ENCODE peak calls at places on chromosomes 4 and X, in five cellular contexts. T is ovary, D is choroid plexus epithelial cell, J is epithelial cell of esophagus, L is colonic mucosa. Q is an unnamed sample.

GRCh38 chr4:155587766-155588165 is 78.9 kb upstream of the GUCY1A1 start:
- DNase-seq in T (no peak), L (no peak), J (no peak), D (no peak), Q (no peak)

GRCh38 chr4:182978152-182978827 is 61.1 kb upstream of the DCTD start:
- DNase-seq in L (no peak), D (peak), T (no peak), J (no peak), Q (no peak)

GRCh38 chrX:40358994-40359393 is 221.8 kb upstream of the ATP6AP2 start:
- DNase-seq in T (no peak), L (no peak), J (no peak), D (no peak), Q (no peak)

GRCh38 chr4:183503497-183504063 is 1.3 kb upstream of the ING2 start:
- DNase-seq in J (peak), L (no peak), D (peak), T (no peak), Q (no peak)

GRCh38 chrX:11267311-11267910 is 25.8 kb upstream of the AMELX start:
- DNase-seq in L (no peak), J (no peak), T (no peak), D (peak), Q (no peak)

GRCh38 chr4:70601422-70602039 is 9.5 kb downstream of the AMBN start:
- DNase-seq in T (no peak), J (peak), D (peak), L (peak), Q (peak)

GRCh38 chr4:71230613-71231012 is 108.2 kb upstream of the SLC4A4 start:
- DNase-seq in J (no peak), T (no peak), D (no peak), L (peak), Q (no peak)

GRCh38 chr4:177220376-177220775 is 89.3 kb upstream of the NEIL3 start:
- DNase-seq in L (no peak), J (peak), T (no peak), D (peak), Q (no peak)

GRCh38 chr4:54085284-54085683 is 14.7 kb upstream of the GSX2 start:
- DNase-seq in T (no peak), L (no peak), J (peak), D (peak), Q (no peak)

GRCh38 chr4:150325872-150326271 is 247.6 kb downstream of the DCLK2 start:
- DNase-seq in J (no peak), D (no peak), T (no peak), L (no peak), Q (no peak)

GRCh38 chr4:186669159-186669720 is 54.4 kb downstream of the FAT1 start:
- DNase-seq in L (no peak), T (no peak), D (peak), J (peak), Q (no peak)

GRCh38 chr4:139861471-139861870 is 195.9 kb downstream of the MGST2 start:
- DNase-seq in D (no peak), T (no peak), J (no peak), L (no peak), Q (no peak)

GRCh38 chr4:139753686-139754085 is 88.1 kb downstream of the MGST2 start:
- DNase-seq in L (no peak), D (no peak), T (no peak), J (no peak), Q (no peak)

GRCh38 chr4:166073783-166074182 is 200.7 kb downstream of the TLL1 start:
- DNase-seq in T (no peak), J (no peak), L (no peak), D (no peak), Q (no peak)

GRCh38 chr4:125322363-125322730 is 7.6 kb downstream of the FAT4 start:
- DNase-seq in L (no peak), J (peak), D (peak), T (no peak), Q (no peak)

GRCh38 chrX:152989292-152989658 is 4.6 kb downstream of the PNMA5 start:
- DNase-seq in T (no peak), D (peak), L (no peak), J (no peak), Q (no peak)

GRCh38 chr4:23819041-23819511 is 70.8 kb downstream of the PPARGC1A start:
- DNase-seq in D (peak), T (no peak), J (no peak), L (no peak), Q (no peak)

DNA sequence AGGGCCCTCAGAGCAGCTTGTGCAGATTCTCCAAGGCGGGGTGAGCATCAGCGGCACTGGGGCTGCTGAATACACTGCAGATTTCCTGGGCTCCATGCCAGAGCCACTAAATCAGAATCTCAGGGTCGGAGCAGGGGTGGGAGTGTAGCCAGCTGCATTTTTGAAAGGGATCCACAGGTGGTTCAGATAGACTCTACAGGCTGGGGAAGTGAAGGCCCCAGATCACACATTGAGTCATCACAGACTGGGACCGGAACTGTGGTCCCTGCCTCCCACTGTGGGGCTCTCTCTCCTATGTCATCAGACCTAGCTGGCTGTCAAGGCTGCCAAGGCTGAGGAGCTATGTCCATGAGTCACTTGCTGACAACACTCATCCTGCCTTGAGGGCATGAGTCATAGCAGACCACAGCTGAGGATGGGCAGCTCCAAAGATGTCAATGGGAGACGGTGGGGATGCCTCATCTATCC is 162.3 kb upstream of the MAMLD1 start:
- DNase-seq in J (peak), T (peak), D (peak), L (no peak), Q (peak)
- TF ChIP-seq CTCF in J (no peak), T (no peak), D (no peak), L (no peak), Q (no peak)

GRCh38 chr4:8886625-8887406 is 15.2 kb upstream of the HMX1 start:
- DNase-seq in T (no peak), L (no peak), D (no peak), J (no peak), Q (no peak)
- TF ChIP-seq CTCF in T (no peak), L (no peak), D (peak), J (no peak), Q (no peak)

GRCh38 chr4:95548738-95549245 is at the start of gene UNC5C:
- DNase-seq in D (peak), T (peak), L (peak), J (peak), Q (peak)
- TF ChIP-seq CTCF in D (no peak), T (peak), L (no peak), J (no peak), Q (no peak)

DNA sequence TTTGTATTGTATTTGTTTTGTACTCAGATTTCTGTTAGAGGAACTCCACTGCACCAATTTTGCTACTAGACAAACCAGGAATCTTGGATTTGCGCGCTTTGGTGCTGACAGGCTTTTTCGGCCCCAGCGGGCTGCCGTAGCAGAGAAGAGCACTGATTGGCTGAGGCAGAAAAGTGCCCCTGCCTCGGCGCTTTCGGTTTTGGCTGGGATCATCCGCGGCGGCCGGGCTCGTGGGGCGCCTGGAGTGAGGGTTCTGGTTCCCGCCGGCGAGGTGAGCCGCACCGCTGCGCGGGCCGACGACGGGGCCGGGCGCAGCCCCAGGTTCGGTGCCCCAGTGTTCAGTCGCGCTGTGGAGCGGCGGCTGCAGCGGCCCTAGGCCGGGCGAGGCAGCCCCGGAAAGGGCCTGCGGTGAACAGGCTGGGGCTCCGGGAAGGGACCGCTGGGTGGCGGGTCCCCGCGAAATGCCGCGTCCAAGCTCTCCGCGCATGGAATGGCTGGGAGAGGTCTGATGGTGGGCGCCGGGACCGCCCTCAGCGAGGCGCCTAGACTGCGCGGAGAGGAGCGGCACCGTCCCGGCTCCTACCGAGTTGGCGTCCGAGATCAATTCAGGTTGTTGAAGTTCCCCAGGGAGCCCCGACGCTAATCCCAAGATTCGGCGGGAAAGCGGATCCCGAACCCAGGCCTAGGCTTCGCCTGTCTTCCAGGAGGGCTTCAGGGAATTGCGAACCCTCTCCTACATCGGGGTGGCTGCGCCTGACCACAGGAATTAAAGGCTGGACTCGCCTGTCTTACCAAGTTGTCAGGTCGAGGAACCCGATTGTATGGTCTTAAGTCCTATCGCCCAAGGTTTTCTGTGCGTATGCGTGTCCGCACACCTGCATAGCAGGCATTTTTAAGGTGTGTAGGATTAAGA is at the start of gene LSM6:
- DNase-seq in J (peak), L (peak), T (peak), D (peak), Q (peak)
- TF ChIP-seq CTCF in J (no peak), L (no peak), T (no peak), D (no peak), Q (no peak)

GRCh38 chrX:106959897-106960296 is 39.7 kb downstream of the CLDN2 start:
- DNase-seq in L (no peak), D (peak), T (no peak), J (peak), Q (peak)
- TF ChIP-seq CTCF in L (peak), D (peak), T (no peak), J (peak), Q (no peak)

GRCh38 chrX:135923353-135923752 is 29.8 kb downstream of the SAGE1 start:
- DNase-seq in D (peak), J (peak), L (no peak), T (no peak), Q (peak)
- TF ChIP-seq CTCF in D (peak), J (peak), L (no peak), T (no peak), Q (no peak)

GRCh38 chrX:130083656-130084382 is 26.5 kb downstream of the ELF4 start:
- DNase-seq in D (no peak), J (no peak), L (no peak), T (no peak), Q (no peak)

GRCh38 chrX:130080791-130081367 is 29.4 kb downstream of the ELF4 start:
- DNase-seq in T (no peak), L (no peak), D (no peak), J (no peak), Q (no peak)

GRCh38 chrX:130083107-130083490 is 27.2 kb downstream of the ELF4 start:
- DNase-seq in J (no peak), D (no peak), L (no peak), T (no peak), Q (no peak)

GRCh38 chrX:130081421-130082045 is 28.8 kb downstream of the ELF4 start:
- DNase-seq in J (no peak), D (no peak), L (no peak), T (no peak), Q (no peak)

DNA sequence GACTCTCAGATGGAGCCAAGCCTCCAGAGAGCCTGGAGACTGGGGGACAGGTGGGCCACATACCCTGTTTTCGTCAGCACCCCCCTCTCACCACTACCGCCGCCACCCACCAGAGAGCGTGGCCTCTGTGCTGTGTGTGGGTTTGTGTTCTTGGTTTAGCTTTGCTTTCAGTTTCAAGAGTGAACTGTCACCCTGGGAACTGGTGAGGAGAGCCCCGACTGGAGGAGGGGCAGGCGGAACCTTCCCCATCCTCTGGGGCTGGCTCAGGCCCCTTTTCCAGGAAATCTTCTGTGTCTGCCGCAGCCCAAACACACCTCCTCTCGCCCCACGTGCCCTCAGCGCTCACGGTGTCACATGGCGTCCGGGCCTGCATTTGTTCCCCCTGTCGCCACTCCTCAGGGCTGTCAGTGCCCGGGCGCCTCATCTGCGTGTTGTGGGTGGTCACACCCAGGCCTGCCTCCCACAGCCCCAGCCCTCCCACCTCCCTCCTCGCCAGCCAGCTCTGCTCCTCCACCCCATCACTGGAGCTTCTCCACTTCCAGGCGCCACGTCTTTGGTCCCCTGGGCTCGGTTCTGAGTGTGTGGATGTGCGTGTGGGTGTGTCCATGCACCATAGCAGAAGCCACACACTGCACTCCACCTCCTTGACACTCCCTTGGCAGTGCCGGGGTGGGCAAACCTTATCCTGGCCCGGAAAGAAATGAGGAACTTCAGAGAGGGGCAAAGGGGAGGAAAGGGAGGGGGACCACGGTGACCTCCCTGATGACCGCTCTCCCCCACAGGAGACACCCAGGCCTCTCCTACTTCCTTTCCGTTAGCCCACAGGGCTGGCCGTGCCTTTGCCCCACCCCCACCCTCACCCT is 27.8 kb downstream of the ELF4 start:
- DNase-seq in L (no peak), T (no peak), J (no peak), D (peak), Q (no peak)
- TF ChIP-seq CTCF in L (no peak), T (no peak), J (no peak), D (peak), Q (no peak)

GRCh38 chr4:109821186-109821585 is 5.6 kb downstream of the GAR1 start:
- DNase-seq in D (no peak), J (no peak), T (no peak), L (no peak), Q (no peak)

GRCh38 chr4:109827672-109828071 is at the start of gene RRH:
- DNase-seq in T (no peak), J (no peak), L (no peak), D (no peak), Q (no peak)

GRCh38 chr4:109826719-109827118 is 1.1 kb upstream of the RRH start:
- DNase-seq in D (peak), L (no peak), J (peak), T (no peak), Q (no peak)
- TF ChIP-seq CTCF in D (peak), L (peak), J (peak), T (no peak), Q (no peak)

GRCh38 chr4:108393870-108394269 is 225.1 kb upstream of the LEF1 start:
- DNase-seq in D (no peak), L (no peak), T (no peak), J (no peak), Q (no peak)
- TF ChIP-seq CTCF in D (no peak), L (no peak), T (no peak), J (no peak), Q (no peak)

DNA sequence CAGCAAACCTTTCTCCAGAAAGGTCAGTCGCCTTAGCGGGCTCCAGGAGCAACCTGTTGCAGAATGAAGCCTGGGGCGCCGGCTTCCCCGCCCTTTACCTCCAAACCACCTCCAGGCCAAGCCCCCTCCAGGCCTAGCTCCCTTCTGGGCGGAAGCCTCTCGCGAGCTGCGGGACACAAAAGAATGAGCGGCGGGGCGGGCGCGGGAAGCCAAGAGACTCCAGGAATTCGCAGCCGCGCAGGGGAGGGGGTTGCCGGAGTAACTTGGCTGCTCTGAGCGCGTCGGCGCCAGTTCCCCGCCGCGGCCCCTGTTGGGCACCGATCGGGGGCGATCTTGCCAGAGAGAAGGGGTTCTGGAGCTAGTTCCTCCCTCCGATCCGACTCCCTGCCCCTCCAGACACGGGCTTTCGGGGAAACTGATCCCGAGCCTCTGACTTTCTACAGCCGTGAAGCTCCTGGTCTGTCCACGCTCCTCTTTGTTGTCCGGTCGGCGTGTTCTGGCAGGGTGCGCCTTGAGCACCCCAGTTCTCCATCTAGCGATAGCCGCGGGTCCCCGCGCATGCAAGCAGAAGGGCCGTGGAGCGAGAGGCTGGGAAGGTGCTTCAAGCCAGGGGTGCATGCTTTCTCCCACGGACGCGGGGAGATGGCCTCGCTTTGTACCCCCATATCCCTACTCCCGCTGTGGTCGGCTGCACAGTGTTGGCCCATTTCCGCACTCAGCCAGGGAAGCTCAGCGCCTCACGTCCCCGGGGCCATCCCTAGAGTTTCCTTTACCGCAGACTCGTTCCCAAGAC is 1.2 kb downstream of the PROM1 start:
- DNase-seq in D (no peak), J (no peak), T (no peak), L (peak), Q (peak)
- TF ChIP-seq CTCF in D (no peak), J (no peak), T (no peak), L (no peak), Q (no peak)